ENCODE peak calls at places on chromosomes 6 and 20, in eight cellular contexts. One of them, this sample, is unnamed. For H3K9me3, the result is how much of the 10 kb centered on the place peaks cover.

GRCh38 chr20:23544133-23544532 is 24.2 kb downstream of the CST9L start:
- DNase-seq in cardiac muscle cell: no peak
- DNase-seq in fibroblast of lung: no peak
- DNase-seq in aorta: no peak
- DNase-seq in prostate gland: no peak
- DNase-seq in PC-9: no peak
- DNase-seq in body of pancreas: no peak
- DNase-seq in CD8-positive, alpha-beta memory T cell: no peak
- DNase-seq in this sample: no peak

GRCh38 chr6:123211777-123212545 is 215.9 kb downstream of the CLVS2 start:
- DNase-seq in CD8-positive, alpha-beta memory T cell: no peak
- DNase-seq in PC-9: no peak
- DNase-seq in prostate gland: no peak
- DNase-seq in aorta: no peak
- DNase-seq in cardiac muscle cell: no peak
- DNase-seq in body of pancreas: no peak
- DNase-seq in fibroblast of lung: no peak
- DNase-seq in this sample: no peak

GRCh38 chr20:10540636-10541493 is 105.8 kb downstream of the SLX4IP start:
- DNase-seq in fibroblast of lung: peak
- DNase-seq in aorta: no peak
- DNase-seq in PC-9: no peak
- DNase-seq in body of pancreas: no peak
- DNase-seq in cardiac muscle cell: no peak
- DNase-seq in prostate gland: no peak
- DNase-seq in CD8-positive, alpha-beta memory T cell: no peak
- DNase-seq in this sample: no peak

GRCh38 chr20:4809707-4810106 is 88.0 kb downstream of the PRND start:
- DNase-seq in aorta: no peak
- DNase-seq in PC-9: no peak
- DNase-seq in prostate gland: no peak
- DNase-seq in fibroblast of lung: no peak
- DNase-seq in body of pancreas: no peak
- DNase-seq in CD8-positive, alpha-beta memory T cell: peak
- DNase-seq in cardiac muscle cell: no peak
- DNase-seq in this sample: no peak

GRCh38 chr6:18368277-18369105 is 18.7 kb upstream of the RNF144B start:
- DNase-seq in prostate gland: no peak
- DNase-seq in body of pancreas: no peak
- DNase-seq in PC-9: peak
- DNase-seq in CD8-positive, alpha-beta memory T cell: no peak
- DNase-seq in fibroblast of lung: no peak
- DNase-seq in cardiac muscle cell: no peak
- DNase-seq in aorta: no peak
- DNase-seq in this sample: no peak

GRCh38 chr6:63611560-63611959 is 24.0 kb upstream of the PHF3 start:
- DNase-seq in cardiac muscle cell: no peak
- DNase-seq in prostate gland: no peak
- DNase-seq in PC-9: no peak
- DNase-seq in body of pancreas: no peak
- DNase-seq in fibroblast of lung: no peak
- DNase-seq in CD8-positive, alpha-beta memory T cell: no peak
- DNase-seq in aorta: no peak
- DNase-seq in this sample: no peak

GRCh38 chr6:136415351-136416005 is 125.8 kb upstream of the BCLAF1 start:
- DNase-seq in CD8-positive, alpha-beta memory T cell: no peak
- DNase-seq in prostate gland: no peak
- DNase-seq in fibroblast of lung: peak
- DNase-seq in body of pancreas: no peak
- DNase-seq in PC-9: no peak
- DNase-seq in aorta: no peak
- DNase-seq in cardiac muscle cell: no peak
- DNase-seq in this sample: no peak

GRCh38 chr6:158773581-158774449 is 45.4 kb downstream of the EZR start:
- DNase-seq in body of pancreas: no peak
- DNase-seq in aorta: no peak
- DNase-seq in CD8-positive, alpha-beta memory T cell: no peak
- DNase-seq in PC-9: no peak
- DNase-seq in fibroblast of lung: no peak
- DNase-seq in cardiac muscle cell: no peak
- DNase-seq in prostate gland: no peak
- DNase-seq in this sample: no peak

GRCh38 chr6:53151676-53152075 is 3.0 kb upstream of the GCM1 start:
- DNase-seq in CD8-positive, alpha-beta memory T cell: no peak
- DNase-seq in PC-9: no peak
- DNase-seq in prostate gland: no peak
- DNase-seq in cardiac muscle cell: no peak
- DNase-seq in aorta: no peak
- DNase-seq in body of pancreas: no peak
- DNase-seq in fibroblast of lung: no peak
- DNase-seq in this sample: no peak

GRCh38 chr6:84082693-84083265 is 49.2 kb downstream of the MRAP2 start:
- DNase-seq in aorta: no peak
- DNase-seq in cardiac muscle cell: peak
- DNase-seq in CD8-positive, alpha-beta memory T cell: no peak
- DNase-seq in prostate gland: no peak
- DNase-seq in PC-9: no peak
- DNase-seq in fibroblast of lung: peak
- DNase-seq in body of pancreas: no peak
- DNase-seq in this sample: no peak

GRCh38 chr6:19551611-19552010 is 285.6 kb upstream of the ID4 start:
- DNase-seq in cardiac muscle cell: no peak
- DNase-seq in PC-9: no peak
- DNase-seq in fibroblast of lung: no peak
- DNase-seq in aorta: no peak
- DNase-seq in CD8-positive, alpha-beta memory T cell: no peak
- DNase-seq in body of pancreas: no peak
- DNase-seq in prostate gland: no peak
- DNase-seq in this sample: no peak

GRCh38 chr6:31822038-31822821 is 5.3 kb upstream of the HSPA1B start:
- DNase-seq in body of pancreas: peak
- DNase-seq in aorta: peak
- DNase-seq in CD8-positive, alpha-beta memory T cell: peak
- DNase-seq in cardiac muscle cell: peak
- DNase-seq in PC-9: peak
- DNase-seq in prostate gland: peak
- DNase-seq in fibroblast of lung: peak
- DNase-seq in this sample: peak

GRCh38 chr6:66628917-66629316 is 921.9 kb upstream of the EYS start:
- DNase-seq in PC-9: no peak
- DNase-seq in aorta: no peak
- DNase-seq in fibroblast of lung: peak
- DNase-seq in CD8-positive, alpha-beta memory T cell: no peak
- DNase-seq in cardiac muscle cell: no peak
- DNase-seq in body of pancreas: no peak
- DNase-seq in prostate gland: no peak
- DNase-seq in this sample: no peak

GRCh38 chr20:1945134-1945618 is 48.7 kb downstream of the PDYN start:
- DNase-seq in fibroblast of lung: peak
- DNase-seq in body of pancreas: peak
- DNase-seq in cardiac muscle cell: no peak
- DNase-seq in aorta: peak
- DNase-seq in prostate gland: no peak
- DNase-seq in CD8-positive, alpha-beta memory T cell: no peak
- DNase-seq in PC-9: no peak
- DNase-seq in this sample: no peak

GRCh38 chr6:142376115-142376514 is 74.3 kb downstream of the ADGRG6 start:
- DNase-seq in body of pancreas: no peak
- DNase-seq in fibroblast of lung: no peak
- DNase-seq in aorta: no peak
- DNase-seq in cardiac muscle cell: no peak
- DNase-seq in prostate gland: no peak
- DNase-seq in CD8-positive, alpha-beta memory T cell: no peak
- DNase-seq in PC-9: no peak
- DNase-seq in this sample: no peak

GRCh38 chr20:58853466-58853865 is 950 bp downstream of the GNAS start:
- DNase-seq in CD8-positive, alpha-beta memory T cell: no peak
- DNase-seq in prostate gland: no peak
- DNase-seq in aorta: no peak
- DNase-seq in PC-9: no peak
- DNase-seq in fibroblast of lung: no peak
- DNase-seq in body of pancreas: no peak
- DNase-seq in cardiac muscle cell: no peak
- DNase-seq in this sample: no peak
- H3K9me3 ChIP-seq in CD8-positive, alpha-beta memory T cell: under half
- H3K9me3 ChIP-seq in prostate gland: under half
- H3K9me3 ChIP-seq in aorta: under half
- H3K9me3 ChIP-seq in PC-9: under half
- H3K9me3 ChIP-seq in fibroblast of lung: under half
- H3K9me3 ChIP-seq in body of pancreas: under half
- H3K9me3 ChIP-seq in cardiac muscle cell: under half
- H3K9me3 ChIP-seq in this sample: under half

GRCh38 chr6:22383016-22383415 is 86.2 kb upstream of the PRL start:
- DNase-seq in body of pancreas: no peak
- DNase-seq in aorta: no peak
- DNase-seq in fibroblast of lung: no peak
- DNase-seq in prostate gland: no peak
- DNase-seq in cardiac muscle cell: no peak
- DNase-seq in CD8-positive, alpha-beta memory T cell: no peak
- DNase-seq in PC-9: no peak
- DNase-seq in this sample: no peak
- H3K9me3 ChIP-seq in body of pancreas: under half
- H3K9me3 ChIP-seq in aorta: under half
- H3K9me3 ChIP-seq in fibroblast of lung: under half
- H3K9me3 ChIP-seq in prostate gland: under half
- H3K9me3 ChIP-seq in cardiac muscle cell: under half
- H3K9me3 ChIP-seq in CD8-positive, alpha-beta memory T cell: under half
- H3K9me3 ChIP-seq in PC-9: under half
- H3K9me3 ChIP-seq in this sample: under half

DNA sequence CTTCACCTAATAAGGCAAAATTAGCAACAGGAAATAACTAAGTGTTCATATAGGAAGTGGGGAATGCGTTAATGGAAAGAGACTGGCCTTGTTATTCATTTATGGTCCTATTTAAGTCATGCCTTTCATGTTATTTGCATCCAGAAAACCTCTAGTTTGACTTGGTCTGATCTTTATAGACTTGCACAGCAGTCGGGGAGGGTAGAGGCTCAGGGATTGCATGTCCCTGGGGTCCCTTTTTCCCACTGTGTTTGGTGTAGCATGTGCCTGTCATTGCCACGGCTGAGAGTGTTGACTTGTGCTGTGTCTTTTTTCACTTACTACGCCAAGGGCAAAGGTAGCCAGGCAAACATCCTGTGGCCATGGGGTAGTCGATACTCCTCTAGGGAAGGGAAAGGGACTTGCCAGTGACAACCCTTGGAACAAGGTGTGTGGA is 105.4 kb upstream of the RIN2 start:
- DNase-seq in prostate gland: no peak
- DNase-seq in body of pancreas: no peak
- DNase-seq in aorta: no peak
- DNase-seq in PC-9: no peak
- DNase-seq in cardiac muscle cell: no peak
- DNase-seq in CD8-positive, alpha-beta memory T cell: no peak
- DNase-seq in fibroblast of lung: no peak
- DNase-seq in this sample: no peak
- H3K9me3 ChIP-seq in prostate gland: under half
- H3K9me3 ChIP-seq in body of pancreas: under half
- H3K9me3 ChIP-seq in aorta: under half
- H3K9me3 ChIP-seq in PC-9: under half
- H3K9me3 ChIP-seq in cardiac muscle cell: under half
- H3K9me3 ChIP-seq in CD8-positive, alpha-beta memory T cell: under half
- H3K9me3 ChIP-seq in fibroblast of lung: under half
- H3K9me3 ChIP-seq in this sample: under half

DNA sequence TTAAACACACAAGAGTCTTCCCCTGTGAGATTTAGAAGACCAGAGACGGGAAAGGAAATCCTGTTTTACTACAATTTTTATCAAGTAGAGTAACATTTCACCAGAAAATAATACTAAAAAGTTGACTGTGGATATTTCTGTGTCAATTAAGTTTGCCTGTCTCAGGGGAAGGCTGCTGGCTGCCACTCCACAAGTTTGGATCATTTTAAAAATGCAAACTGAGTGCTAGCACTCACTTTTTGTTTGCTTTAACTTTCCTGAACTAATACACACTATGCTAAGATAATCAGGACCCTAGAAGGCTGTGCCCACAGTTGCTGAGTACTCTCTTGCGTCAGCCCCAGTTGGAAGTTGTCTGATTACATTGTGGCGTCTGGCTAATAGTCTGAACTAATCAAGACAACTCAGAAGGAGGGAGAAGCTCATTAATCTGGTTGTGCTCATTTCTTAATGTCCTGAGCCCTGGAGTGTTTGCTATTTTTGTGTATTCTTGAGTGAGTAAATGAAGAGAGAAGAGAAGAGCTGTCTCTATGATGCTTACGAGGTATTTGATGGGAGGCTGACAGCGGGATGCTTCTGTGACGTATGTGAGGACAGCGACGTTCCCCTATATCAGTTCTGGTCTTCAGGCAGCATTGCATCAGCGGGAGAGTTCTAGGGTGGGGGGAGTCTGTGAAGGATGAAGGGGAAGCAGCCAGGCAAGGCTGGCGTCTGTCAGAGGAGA is 664.2 kb downstream of the QKI start:
- DNase-seq in fibroblast of lung: no peak
- DNase-seq in PC-9: no peak
- DNase-seq in cardiac muscle cell: no peak
- DNase-seq in prostate gland: no peak
- DNase-seq in aorta: no peak
- DNase-seq in body of pancreas: no peak
- DNase-seq in CD8-positive, alpha-beta memory T cell: no peak
- DNase-seq in this sample: no peak
- H3K9me3 ChIP-seq in fibroblast of lung: under half
- H3K9me3 ChIP-seq in PC-9: under half
- H3K9me3 ChIP-seq in cardiac muscle cell: under half
- H3K9me3 ChIP-seq in prostate gland: under half
- H3K9me3 ChIP-seq in aorta: under half
- H3K9me3 ChIP-seq in body of pancreas: under half
- H3K9me3 ChIP-seq in CD8-positive, alpha-beta memory T cell: under half
- H3K9me3 ChIP-seq in this sample: under half

DNA sequence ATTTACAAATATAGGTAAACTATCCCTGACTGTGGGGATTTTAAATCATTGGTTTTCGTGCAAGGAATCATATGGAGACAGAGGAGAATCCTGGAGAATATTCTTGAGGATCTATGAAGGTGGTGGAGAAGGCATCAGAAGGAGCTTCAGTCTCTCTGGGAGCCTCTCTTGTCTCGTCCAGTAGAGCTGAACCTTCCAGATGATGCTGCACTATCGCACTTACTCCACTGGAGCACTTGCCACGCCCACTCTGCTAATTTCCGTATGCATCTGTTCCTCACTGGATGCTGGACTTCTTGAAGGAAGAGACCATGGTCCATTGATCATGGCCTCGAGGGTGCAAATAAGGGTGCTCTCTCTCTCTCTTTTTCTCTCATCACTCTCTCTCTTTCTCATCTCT is 36.8 kb downstream of the C6orf118 start:
- DNase-seq in fibroblast of lung: no peak
- DNase-seq in cardiac muscle cell: no peak
- DNase-seq in body of pancreas: no peak
- DNase-seq in CD8-positive, alpha-beta memory T cell: no peak
- DNase-seq in prostate gland: no peak
- DNase-seq in aorta: no peak
- DNase-seq in PC-9: no peak
- DNase-seq in this sample: no peak
- H3K9me3 ChIP-seq in fibroblast of lung: under half
- H3K9me3 ChIP-seq in cardiac muscle cell: under half
- H3K9me3 ChIP-seq in body of pancreas: under half
- H3K9me3 ChIP-seq in CD8-positive, alpha-beta memory T cell: under half
- H3K9me3 ChIP-seq in prostate gland: under half
- H3K9me3 ChIP-seq in aorta: under half
- H3K9me3 ChIP-seq in PC-9: under half
- H3K9me3 ChIP-seq in this sample: under half

This sample was measured in T-helper 17 cell.